ENCODE peak calls at places on chromosome 21, in seven cellular contexts. One of them, this sample, is unnamed.

GRCh38 chr21:31444061-31444460 is 100.0 kb upstream of the TIAM1 start:
- DNase-seq in stimulated activated CD4-positive, alpha-beta T cell treated with anti-CD3 and anti-CD28 coated beads, Interleukin-4, amount 100 ng/mL, for 4 hours: no peak
- DNase-seq in stimulated activated CD8-positive, alpha-beta memory T cell treated with anti-CD3 and anti-CD28 coated beads, Interleukin-4, amount 100 ng/mL, for 1 hour: no peak
- DNase-seq in NAMALWA: no peak
- DNase-seq in ELF-1: no peak
- DNase-seq in frontal cortex: no peak
- DNase-seq in aorta: no peak
- DNase-seq in this sample: peak

GRCh38 chr21:23876925-23877558 is 1730.2 kb downstream of the MRPL39 start:
- DNase-seq in stimulated activated CD4-positive, alpha-beta T cell treated with anti-CD3 and anti-CD28 coated beads, Interleukin-4, amount 100 ng/mL, for 4 hours: no peak
- DNase-seq in stimulated activated CD8-positive, alpha-beta memory T cell treated with anti-CD3 and anti-CD28 coated beads, Interleukin-4, amount 100 ng/mL, for 1 hour: no peak
- DNase-seq in NAMALWA: no peak
- DNase-seq in ELF-1: no peak
- DNase-seq in frontal cortex: no peak
- DNase-seq in aorta: no peak
- DNase-seq in this sample: no peak

GRCh38 chr21:36087362-36088138 is 17.7 kb downstream of the CBR1 start:
- DNase-seq in stimulated activated CD4-positive, alpha-beta T cell treated with anti-CD3 and anti-CD28 coated beads, Interleukin-4, amount 100 ng/mL, for 4 hours: no peak
- DNase-seq in stimulated activated CD8-positive, alpha-beta memory T cell treated with anti-CD3 and anti-CD28 coated beads, Interleukin-4, amount 100 ng/mL, for 1 hour: no peak
- DNase-seq in NAMALWA: peak
- DNase-seq in ELF-1: no peak
- DNase-seq in frontal cortex: peak
- DNase-seq in aorta: no peak
- DNase-seq in this sample: peak

GRCh38 chr21:32415451-32415850 is 2.9 kb downstream of the EVA1C start:
- DNase-seq in stimulated activated CD4-positive, alpha-beta T cell treated with anti-CD3 and anti-CD28 coated beads, Interleukin-4, amount 100 ng/mL, for 4 hours: no peak
- DNase-seq in stimulated activated CD8-positive, alpha-beta memory T cell treated with anti-CD3 and anti-CD28 coated beads, Interleukin-4, amount 100 ng/mL, for 1 hour: no peak
- DNase-seq in NAMALWA: no peak
- DNase-seq in ELF-1: no peak
- DNase-seq in frontal cortex: no peak
- DNase-seq in aorta: no peak
- DNase-seq in this sample: no peak

GRCh38 chr21:44649701-44650100 is 3.5 kb downstream of the KRTAP10-11 start:
- DNase-seq in stimulated activated CD4-positive, alpha-beta T cell treated with anti-CD3 and anti-CD28 coated beads, Interleukin-4, amount 100 ng/mL, for 4 hours: no peak
- DNase-seq in stimulated activated CD8-positive, alpha-beta memory T cell treated with anti-CD3 and anti-CD28 coated beads, Interleukin-4, amount 100 ng/mL, for 1 hour: no peak
- DNase-seq in NAMALWA: no peak
- DNase-seq in ELF-1: no peak
- DNase-seq in frontal cortex: no peak
- DNase-seq in aorta: no peak
- DNase-seq in this sample: no peak

GRCh38 chr21:31397515-31397926 is 53.5 kb upstream of the TIAM1 start:
- DNase-seq in stimulated activated CD4-positive, alpha-beta T cell treated with anti-CD3 and anti-CD28 coated beads, Interleukin-4, amount 100 ng/mL, for 4 hours: no peak
- DNase-seq in stimulated activated CD8-positive, alpha-beta memory T cell treated with anti-CD3 and anti-CD28 coated beads, Interleukin-4, amount 100 ng/mL, for 1 hour: no peak
- DNase-seq in NAMALWA: no peak
- DNase-seq in ELF-1: no peak
- DNase-seq in frontal cortex: peak
- DNase-seq in aorta: no peak
- DNase-seq in this sample: no peak

GRCh38 chr21:45294509-45295291 is 7.0 kb upstream of the POFUT2 start:
- DNase-seq in stimulated activated CD4-positive, alpha-beta T cell treated with anti-CD3 and anti-CD28 coated beads, Interleukin-4, amount 100 ng/mL, for 4 hours: no peak
- DNase-seq in stimulated activated CD8-positive, alpha-beta memory T cell treated with anti-CD3 and anti-CD28 coated beads, Interleukin-4, amount 100 ng/mL, for 1 hour: no peak
- DNase-seq in NAMALWA: no peak
- DNase-seq in ELF-1: peak
- DNase-seq in frontal cortex: no peak
- DNase-seq in aorta: peak
- DNase-seq in this sample: no peak

GRCh38 chr21:34807881-34808568 is 139.2 kb downstream of the CLIC6 start:
- DNase-seq in stimulated activated CD4-positive, alpha-beta T cell treated with anti-CD3 and anti-CD28 coated beads, Interleukin-4, amount 100 ng/mL, for 4 hours: peak
- DNase-seq in stimulated activated CD8-positive, alpha-beta memory T cell treated with anti-CD3 and anti-CD28 coated beads, Interleukin-4, amount 100 ng/mL, for 1 hour: peak
- DNase-seq in NAMALWA: no peak
- DNase-seq in ELF-1: no peak
- DNase-seq in frontal cortex: no peak
- DNase-seq in aorta: peak
- DNase-seq in this sample: no peak

GRCh38 chr21:43778469-43779335 is 2.6 kb upstream of the CSTB start:
- DNase-seq in stimulated activated CD4-positive, alpha-beta T cell treated with anti-CD3 and anti-CD28 coated beads, Interleukin-4, amount 100 ng/mL, for 4 hours: no peak
- DNase-seq in stimulated activated CD8-positive, alpha-beta memory T cell treated with anti-CD3 and anti-CD28 coated beads, Interleukin-4, amount 100 ng/mL, for 1 hour: no peak
- DNase-seq in NAMALWA: no peak
- DNase-seq in ELF-1: no peak
- DNase-seq in frontal cortex: no peak
- DNase-seq in aorta: no peak
- DNase-seq in this sample: no peak

GRCh38 chr21:15534450-15534886 is 195.3 kb upstream of the USP25 start:
- DNase-seq in stimulated activated CD4-positive, alpha-beta T cell treated with anti-CD3 and anti-CD28 coated beads, Interleukin-4, amount 100 ng/mL, for 4 hours: no peak
- DNase-seq in stimulated activated CD8-positive, alpha-beta memory T cell treated with anti-CD3 and anti-CD28 coated beads, Interleukin-4, amount 100 ng/mL, for 1 hour: no peak
- DNase-seq in NAMALWA: peak
- DNase-seq in ELF-1: no peak
- DNase-seq in frontal cortex: no peak
- DNase-seq in aorta: no peak
- DNase-seq in this sample: no peak

GRCh38 chr21:16055012-16055411 is 325.2 kb downstream of the USP25 start:
- DNase-seq in stimulated activated CD4-positive, alpha-beta T cell treated with anti-CD3 and anti-CD28 coated beads, Interleukin-4, amount 100 ng/mL, for 4 hours: no peak
- DNase-seq in stimulated activated CD8-positive, alpha-beta memory T cell treated with anti-CD3 and anti-CD28 coated beads, Interleukin-4, amount 100 ng/mL, for 1 hour: no peak
- DNase-seq in NAMALWA: no peak
- DNase-seq in ELF-1: no peak
- DNase-seq in frontal cortex: no peak
- DNase-seq in aorta: no peak
- DNase-seq in this sample: no peak

GRCh38 chr21:29260461-29260860 is 38.3 kb upstream of the BACH1 start:
- DNase-seq in stimulated activated CD4-positive, alpha-beta T cell treated with anti-CD3 and anti-CD28 coated beads, Interleukin-4, amount 100 ng/mL, for 4 hours: no peak
- DNase-seq in stimulated activated CD8-positive, alpha-beta memory T cell treated with anti-CD3 and anti-CD28 coated beads, Interleukin-4, amount 100 ng/mL, for 1 hour: no peak
- DNase-seq in NAMALWA: no peak
- DNase-seq in ELF-1: no peak
- DNase-seq in frontal cortex: no peak
- DNase-seq in aorta: no peak
- DNase-seq in this sample: no peak

GRCh38 chr21:26887241-26887640 is 42.0 kb upstream of the ADAMTS1 start:
- DNase-seq in stimulated activated CD4-positive, alpha-beta T cell treated with anti-CD3 and anti-CD28 coated beads, Interleukin-4, amount 100 ng/mL, for 4 hours: no peak
- DNase-seq in stimulated activated CD8-positive, alpha-beta memory T cell treated with anti-CD3 and anti-CD28 coated beads, Interleukin-4, amount 100 ng/mL, for 1 hour: no peak
- DNase-seq in NAMALWA: no peak
- DNase-seq in ELF-1: no peak
- DNase-seq in frontal cortex: no peak
- DNase-seq in aorta: no peak
- DNase-seq in this sample: no peak

GRCh38 chr21:31798842-31799691 is 67.1 kb upstream of the SCAF4 start:
- DNase-seq in stimulated activated CD4-positive, alpha-beta T cell treated with anti-CD3 and anti-CD28 coated beads, Interleukin-4, amount 100 ng/mL, for 4 hours: no peak
- DNase-seq in stimulated activated CD8-positive, alpha-beta memory T cell treated with anti-CD3 and anti-CD28 coated beads, Interleukin-4, amount 100 ng/mL, for 1 hour: no peak
- DNase-seq in NAMALWA: no peak
- DNase-seq in ELF-1: no peak
- DNase-seq in frontal cortex: no peak
- DNase-seq in aorta: no peak
- DNase-seq in this sample: no peak

This sample was measured in C1 segment of cervical spinal cord.